ENCODE peak calls at places on chromosomes 1 and 21, in nine cellular contexts. One of them, this sample, is unnamed. For H3K36me3, the result is how much of the 10 kb centered on the place peaks cover.

GRCh38 chr21:23160914-23161313 is 2162.7 kb downstream of the NCAM2 start:
- DNase-seq in tibial artery: no peak
- DNase-seq in psoas muscle: no peak
- DNase-seq in stomach: no peak
- DNase-seq in GM23338: no peak
- DNase-seq in HepG2: no peak
- DNase-seq in MM.1S: no peak
- DNase-seq in endothelial cell of umbilical vein: peak
- DNase-seq in mammary epithelial cell: no peak
- DNase-seq in this sample: no peak

GRCh38 chr1:245765241-245766000 is 610.6 kb downstream of the KIF26B start:
- DNase-seq in tibial artery: no peak
- DNase-seq in stomach: no peak
- DNase-seq in psoas muscle: no peak
- DNase-seq in GM23338: no peak
- DNase-seq in MM.1S: no peak
- DNase-seq in endothelial cell of umbilical vein: peak
- DNase-seq in HepG2: peak
- DNase-seq in mammary epithelial cell: peak
- DNase-seq in this sample: no peak

GRCh38 chr1:152878042-152878441 is at the start of gene SMCP:
- DNase-seq in mammary epithelial cell: no peak
- DNase-seq in stomach: no peak
- DNase-seq in psoas muscle: no peak
- DNase-seq in tibial artery: no peak
- DNase-seq in GM23338: peak
- DNase-seq in HepG2: no peak
- DNase-seq in endothelial cell of umbilical vein: no peak
- DNase-seq in MM.1S: no peak
- DNase-seq in this sample: no peak

GRCh38 chr21:14850394-14850793 is 214.4 kb downstream of the NRIP1 start:
- DNase-seq in stomach: no peak
- DNase-seq in HepG2: no peak
- DNase-seq in tibial artery: no peak
- DNase-seq in GM23338: no peak
- DNase-seq in mammary epithelial cell: no peak
- DNase-seq in psoas muscle: no peak
- DNase-seq in MM.1S: no peak
- DNase-seq in endothelial cell of umbilical vein: no peak
- DNase-seq in this sample: no peak

GRCh38 chr1:161350666-161351065 is 17.0 kb downstream of the CFAP126 start:
- DNase-seq in mammary epithelial cell: no peak
- DNase-seq in HepG2: no peak
- DNase-seq in stomach: no peak
- DNase-seq in GM23338: no peak
- DNase-seq in endothelial cell of umbilical vein: no peak
- DNase-seq in MM.1S: no peak
- DNase-seq in tibial artery: no peak
- DNase-seq in psoas muscle: no peak
- DNase-seq in this sample: no peak

GRCh38 chr1:157748262-157748817 is 28.6 kb downstream of the FCRL2 start:
- DNase-seq in endothelial cell of umbilical vein: no peak
- DNase-seq in psoas muscle: no peak
- DNase-seq in tibial artery: no peak
- DNase-seq in HepG2: no peak
- DNase-seq in GM23338: no peak
- DNase-seq in stomach: no peak
- DNase-seq in MM.1S: no peak
- DNase-seq in mammary epithelial cell: no peak
- DNase-seq in this sample: no peak

GRCh38 chr1:87979079-87979478 is 650.4 kb downstream of the LMO4 start:
- DNase-seq in GM23338: no peak
- DNase-seq in HepG2: no peak
- DNase-seq in endothelial cell of umbilical vein: no peak
- DNase-seq in psoas muscle: no peak
- DNase-seq in stomach: no peak
- DNase-seq in tibial artery: no peak
- DNase-seq in mammary epithelial cell: no peak
- DNase-seq in MM.1S: no peak
- DNase-seq in this sample: no peak

GRCh38 chr21:46098303-46099141 is 610 bp downstream of the COL6A2 start:
- DNase-seq in mammary epithelial cell: no peak
- DNase-seq in HepG2: no peak
- DNase-seq in psoas muscle: peak
- DNase-seq in tibial artery: peak
- DNase-seq in endothelial cell of umbilical vein: no peak
- DNase-seq in stomach: peak
- DNase-seq in MM.1S: no peak
- DNase-seq in GM23338: peak
- DNase-seq in this sample: peak

GRCh38 chr1:62687421-62687902 is 724 bp downstream of the DOCK7 start:
- DNase-seq in MM.1S: peak
- DNase-seq in stomach: peak
- DNase-seq in psoas muscle: peak
- DNase-seq in HepG2: peak
- DNase-seq in tibial artery: no peak
- DNase-seq in GM23338: no peak
- DNase-seq in endothelial cell of umbilical vein: peak
- DNase-seq in mammary epithelial cell: peak
- DNase-seq in this sample: peak

GRCh38 chr21:17250651-17251294 is 262.1 kb upstream of the CXADR start:
- DNase-seq in psoas muscle: no peak
- DNase-seq in endothelial cell of umbilical vein: peak
- DNase-seq in MM.1S: no peak
- DNase-seq in mammary epithelial cell: no peak
- DNase-seq in stomach: no peak
- DNase-seq in GM23338: no peak
- DNase-seq in HepG2: no peak
- DNase-seq in tibial artery: no peak
- DNase-seq in this sample: no peak

GRCh38 chr1:79478728-79479373 is 472.3 kb upstream of the ADGRL4 start:
- DNase-seq in mammary epithelial cell: no peak
- DNase-seq in psoas muscle: no peak
- DNase-seq in HepG2: no peak
- DNase-seq in tibial artery: no peak
- DNase-seq in GM23338: no peak
- DNase-seq in MM.1S: no peak
- DNase-seq in stomach: no peak
- DNase-seq in endothelial cell of umbilical vein: no peak
- DNase-seq in this sample: no peak
- TF ChIP-seq CTCF in mammary epithelial cell: no peak
- TF ChIP-seq CTCF in psoas muscle: no peak
- TF ChIP-seq CTCF in HepG2: no peak
- TF ChIP-seq CTCF in tibial artery: no peak
- TF ChIP-seq CTCF in GM23338: no peak
- TF ChIP-seq CTCF in MM.1S: no peak
- TF ChIP-seq CTCF in stomach: no peak
- TF ChIP-seq CTCF in endothelial cell of umbilical vein: no peak
- TF ChIP-seq CTCF in this sample: no peak

GRCh38 chr1:247300491-247301175 is 31.0 kb downstream of the ZNF496 start:
- DNase-seq in endothelial cell of umbilical vein: no peak
- DNase-seq in tibial artery: peak
- DNase-seq in mammary epithelial cell: no peak
- DNase-seq in psoas muscle: no peak
- DNase-seq in GM23338: no peak
- DNase-seq in stomach: no peak
- DNase-seq in HepG2: no peak
- DNase-seq in MM.1S: no peak
- DNase-seq in this sample: no peak
- H3K36me3 ChIP-seq in endothelial cell of umbilical vein: under half
- H3K36me3 ChIP-seq in tibial artery: half or more
- H3K36me3 ChIP-seq in mammary epithelial cell: under half
- H3K36me3 ChIP-seq in psoas muscle: half or more
- H3K36me3 ChIP-seq in GM23338: under half
- H3K36me3 ChIP-seq in stomach: under half
- H3K36me3 ChIP-seq in HepG2: under half
- H3K36me3 ChIP-seq in MM.1S: under half
- H3K36me3 ChIP-seq in this sample: under half

GRCh38 chr21:28397040-28397439 is 595.6 kb downstream of the LTN1 start:
- DNase-seq in mammary epithelial cell: no peak
- DNase-seq in GM23338: no peak
- DNase-seq in tibial artery: no peak
- DNase-seq in endothelial cell of umbilical vein: no peak
- DNase-seq in psoas muscle: no peak
- DNase-seq in HepG2: no peak
- DNase-seq in MM.1S: no peak
- DNase-seq in stomach: no peak
- DNase-seq in this sample: no peak
- TF ChIP-seq CTCF in mammary epithelial cell: no peak
- TF ChIP-seq CTCF in GM23338: no peak
- TF ChIP-seq CTCF in tibial artery: no peak
- TF ChIP-seq CTCF in endothelial cell of umbilical vein: no peak
- TF ChIP-seq CTCF in psoas muscle: no peak
- TF ChIP-seq CTCF in HepG2: no peak
- TF ChIP-seq CTCF in MM.1S: no peak
- TF ChIP-seq CTCF in stomach: no peak
- TF ChIP-seq CTCF in this sample: no peak

GRCh38 chr1:32780628-32781267 is 36.4 kb downstream of the YARS1 start:
- DNase-seq in mammary epithelial cell: peak
- DNase-seq in tibial artery: no peak
- DNase-seq in GM23338: no peak
- DNase-seq in endothelial cell of umbilical vein: no peak
- DNase-seq in HepG2: no peak
- DNase-seq in stomach: no peak
- DNase-seq in MM.1S: no peak
- DNase-seq in psoas muscle: no peak
- DNase-seq in this sample: no peak

GRCh38 chr1:32782086-32782485 is 35.1 kb downstream of the YARS1 start:
- DNase-seq in stomach: no peak
- DNase-seq in endothelial cell of umbilical vein: peak
- DNase-seq in MM.1S: no peak
- DNase-seq in GM23338: no peak
- DNase-seq in mammary epithelial cell: no peak
- DNase-seq in psoas muscle: no peak
- DNase-seq in HepG2: no peak
- DNase-seq in tibial artery: no peak
- DNase-seq in this sample: no peak

GRCh38 chr1:32786856-32787255 is 30.3 kb downstream of the YARS1 start:
- DNase-seq in mammary epithelial cell: no peak
- DNase-seq in MM.1S: peak
- DNase-seq in psoas muscle: no peak
- DNase-seq in GM23338: no peak
- DNase-seq in stomach: no peak
- DNase-seq in endothelial cell of umbilical vein: peak
- DNase-seq in tibial artery: no peak
- DNase-seq in HepG2: peak
- DNase-seq in this sample: no peak

GRCh38 chr1:32783851-32784250 is 33.3 kb downstream of the YARS1 start:
- DNase-seq in mammary epithelial cell: no peak
- DNase-seq in stomach: no peak
- DNase-seq in MM.1S: no peak
- DNase-seq in HepG2: no peak
- DNase-seq in psoas muscle: no peak
- DNase-seq in GM23338: no peak
- DNase-seq in tibial artery: no peak
- DNase-seq in endothelial cell of umbilical vein: no peak
- DNase-seq in this sample: no peak

DNA sequence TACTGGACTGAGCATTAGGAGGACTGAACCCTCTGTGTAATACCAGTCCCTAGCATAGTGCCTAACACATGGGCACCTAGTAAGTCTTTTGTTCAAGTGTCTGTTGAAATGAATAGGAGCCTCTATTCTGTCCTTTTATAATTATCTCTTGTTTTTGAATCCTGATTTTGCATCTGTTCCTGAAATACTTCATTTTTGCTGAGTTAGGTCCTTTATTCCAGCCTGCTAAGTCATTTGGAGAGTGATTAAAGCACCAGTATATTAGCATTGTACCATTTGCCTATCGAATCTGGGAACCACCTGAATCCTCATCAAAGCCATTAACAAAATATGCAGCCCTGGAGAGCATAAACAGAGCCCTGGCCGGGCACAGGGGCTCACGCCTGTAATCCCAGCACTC is 32.3 kb downstream of the YARS1 start:
- DNase-seq in MM.1S: no peak
- DNase-seq in GM23338: no peak
- DNase-seq in tibial artery: no peak
- DNase-seq in stomach: no peak
- DNase-seq in mammary epithelial cell: no peak
- DNase-seq in endothelial cell of umbilical vein: no peak
- DNase-seq in HepG2: no peak
- DNase-seq in psoas muscle: no peak
- DNase-seq in this sample: no peak
- H3K36me3 ChIP-seq in MM.1S: under half
- H3K36me3 ChIP-seq in GM23338: half or more
- H3K36me3 ChIP-seq in tibial artery: half or more
- H3K36me3 ChIP-seq in stomach: half or more
- H3K36me3 ChIP-seq in mammary epithelial cell: under half
- H3K36me3 ChIP-seq in endothelial cell of umbilical vein: under half
- H3K36me3 ChIP-seq in HepG2: under half
- H3K36me3 ChIP-seq in psoas muscle: half or more
- H3K36me3 ChIP-seq in this sample: under half

GRCh38 chr21:24594082-24594481 is 1013.2 kb downstream of the MRPL39 start:
- DNase-seq in mammary epithelial cell: no peak
- DNase-seq in endothelial cell of umbilical vein: no peak
- DNase-seq in GM23338: peak
- DNase-seq in tibial artery: no peak
- DNase-seq in MM.1S: no peak
- DNase-seq in psoas muscle: no peak
- DNase-seq in HepG2: no peak
- DNase-seq in stomach: no peak
- DNase-seq in this sample: no peak
- TF ChIP-seq CTCF in mammary epithelial cell: no peak
- TF ChIP-seq CTCF in endothelial cell of umbilical vein: no peak
- TF ChIP-seq CTCF in GM23338: peak
- TF ChIP-seq CTCF in tibial artery: no peak
- TF ChIP-seq CTCF in MM.1S: no peak
- TF ChIP-seq CTCF in psoas muscle: no peak
- TF ChIP-seq CTCF in HepG2: no peak
- TF ChIP-seq CTCF in stomach: no peak
- TF ChIP-seq CTCF in this sample: no peak

GRCh38 chr1:184859381-184860105 is 104.9 kb upstream of the EDEM3 start:
- DNase-seq in tibial artery: no peak
- DNase-seq in stomach: no peak
- DNase-seq in endothelial cell of umbilical vein: no peak
- DNase-seq in MM.1S: no peak
- DNase-seq in mammary epithelial cell: no peak
- DNase-seq in HepG2: no peak
- DNase-seq in GM23338: no peak
- DNase-seq in psoas muscle: no peak
- DNase-seq in this sample: no peak
- H3K36me3 ChIP-seq in tibial artery: under half
- H3K36me3 ChIP-seq in stomach: under half
- H3K36me3 ChIP-seq in endothelial cell of umbilical vein: under half
- H3K36me3 ChIP-seq in MM.1S: under half
- H3K36me3 ChIP-seq in mammary epithelial cell: under half
- H3K36me3 ChIP-seq in HepG2: under half
- H3K36me3 ChIP-seq in GM23338: under half
- H3K36me3 ChIP-seq in psoas muscle: under half
- H3K36me3 ChIP-seq in this sample: under half

DNA sequence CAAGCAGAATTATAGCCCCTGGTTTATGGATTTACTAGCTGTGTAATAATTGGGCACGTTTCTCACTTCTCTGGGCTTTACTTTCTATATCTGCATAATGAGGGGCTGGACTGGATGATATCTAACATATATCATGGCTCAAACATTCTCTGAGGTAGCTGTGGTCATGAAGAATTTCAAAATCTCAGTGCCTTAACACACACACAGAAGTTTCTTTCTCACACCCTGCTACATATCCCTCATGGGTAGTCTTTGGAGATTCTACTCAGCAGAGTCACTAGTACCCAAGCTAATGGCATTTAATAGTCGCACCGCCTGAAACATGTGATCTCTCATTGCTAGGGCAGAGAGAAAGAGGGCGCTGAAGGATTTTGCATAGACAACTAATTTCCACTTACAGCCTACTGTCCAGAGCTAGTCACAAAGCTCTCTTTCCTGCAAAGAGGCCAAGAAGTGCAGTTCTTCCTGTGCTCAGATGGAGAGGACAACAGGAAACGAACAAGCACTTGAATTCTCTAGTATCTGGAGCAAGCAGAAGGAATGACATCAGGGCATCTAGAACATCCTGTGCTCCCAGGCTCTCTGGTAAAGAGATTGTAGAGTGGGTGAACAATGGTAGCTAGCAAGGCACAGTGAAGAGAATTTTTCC is 183.5 kb upstream of the PTBP2 start:
- DNase-seq in GM23338: peak
- DNase-seq in stomach: no peak
- DNase-seq in tibial artery: peak
- DNase-seq in HepG2: peak
- DNase-seq in mammary epithelial cell: peak
- DNase-seq in psoas muscle: no peak
- DNase-seq in endothelial cell of umbilical vein: peak
- DNase-seq in MM.1S: no peak
- DNase-seq in this sample: peak
- TF ChIP-seq CTCF in GM23338: peak
- TF ChIP-seq CTCF in stomach: no peak
- TF ChIP-seq CTCF in tibial artery: no peak
- TF ChIP-seq CTCF in HepG2: peak
- TF ChIP-seq CTCF in mammary epithelial cell: no peak
- TF ChIP-seq CTCF in psoas muscle: no peak
- TF ChIP-seq CTCF in endothelial cell of umbilical vein: no peak
- TF ChIP-seq CTCF in MM.1S: no peak
- TF ChIP-seq CTCF in this sample: peak